ENCODE peak calls at places on chromosomes 5 and 9, in seven cellular contexts. One of them, this sample, is unnamed.

GRCh38 chr5:174736351-174736721 is 12.0 kb downstream of the MSX2 start:
- DNase-seq in activated T-helper 9 cell treated with anti-CD3 and anti-CD28 coated beads, Interleukin-2, amount 50 U/mL, for 16 hours: no peak
- DNase-seq in GDM1: no peak
- DNase-seq in RKO: no peak
- DNase-seq in transverse colon: no peak
- DNase-seq in posterior cingulate gyrus: no peak
- DNase-seq in aorta: no peak
- DNase-seq in this sample: no peak

GRCh38 chr5:67021031-67021430 is 175.6 kb downstream of the CD180 start:
- DNase-seq in transverse colon: no peak
- DNase-seq in GDM1: no peak
- DNase-seq in posterior cingulate gyrus: no peak
- DNase-seq in activated T-helper 9 cell treated with anti-CD3 and anti-CD28 coated beads, Interleukin-2, amount 50 U/mL, for 16 hours: no peak
- DNase-seq in aorta: no peak
- DNase-seq in RKO: no peak
- DNase-seq in this sample: no peak

GRCh38 chr9:116238225-116238624 is 84.6 kb downstream of the PAPPA start:
- DNase-seq in GDM1: no peak
- DNase-seq in posterior cingulate gyrus: no peak
- DNase-seq in aorta: no peak
- DNase-seq in RKO: no peak
- DNase-seq in transverse colon: no peak
- DNase-seq in activated T-helper 9 cell treated with anti-CD3 and anti-CD28 coated beads, Interleukin-2, amount 50 U/mL, for 16 hours: no peak
- DNase-seq in this sample: no peak

GRCh38 chr9:95167998-95168397 is 149.5 kb downstream of the FANCC start:
- DNase-seq in posterior cingulate gyrus: no peak
- DNase-seq in activated T-helper 9 cell treated with anti-CD3 and anti-CD28 coated beads, Interleukin-2, amount 50 U/mL, for 16 hours: peak
- DNase-seq in GDM1: peak
- DNase-seq in aorta: no peak
- DNase-seq in RKO: peak
- DNase-seq in transverse colon: peak
- DNase-seq in this sample: peak

GRCh38 chr9:28941856-28942255 is 1368.6 kb upstream of the C9orf72 start:
- DNase-seq in posterior cingulate gyrus: no peak
- DNase-seq in GDM1: no peak
- DNase-seq in aorta: no peak
- DNase-seq in RKO: no peak
- DNase-seq in activated T-helper 9 cell treated with anti-CD3 and anti-CD28 coated beads, Interleukin-2, amount 50 U/mL, for 16 hours: no peak
- DNase-seq in transverse colon: no peak
- DNase-seq in this sample: no peak

GRCh38 chr9:131714161-131714646 is 25.7 kb downstream of the RAPGEF1 start:
- DNase-seq in activated T-helper 9 cell treated with anti-CD3 and anti-CD28 coated beads, Interleukin-2, amount 50 U/mL, for 16 hours: no peak
- DNase-seq in posterior cingulate gyrus: no peak
- DNase-seq in RKO: no peak
- DNase-seq in transverse colon: no peak
- DNase-seq in GDM1: no peak
- DNase-seq in aorta: peak
- DNase-seq in this sample: no peak

GRCh38 chr5:150293091-150293941 is 3.7 kb upstream of the CAMK2A start:
- DNase-seq in activated T-helper 9 cell treated with anti-CD3 and anti-CD28 coated beads, Interleukin-2, amount 50 U/mL, for 16 hours: no peak
- DNase-seq in transverse colon: no peak
- DNase-seq in aorta: no peak
- DNase-seq in GDM1: no peak
- DNase-seq in posterior cingulate gyrus: peak
- DNase-seq in RKO: no peak
- DNase-seq in this sample: no peak

GRCh38 chr5:164722702-164723101 is 1217.3 kb downstream of the MAT2B start:
- DNase-seq in aorta: no peak
- DNase-seq in GDM1: no peak
- DNase-seq in RKO: no peak
- DNase-seq in activated T-helper 9 cell treated with anti-CD3 and anti-CD28 coated beads, Interleukin-2, amount 50 U/mL, for 16 hours: no peak
- DNase-seq in transverse colon: no peak
- DNase-seq in posterior cingulate gyrus: no peak
- DNase-seq in this sample: no peak

GRCh38 chr5:132962429-132962928 is 955 bp downstream of the AFF4 start:
- DNase-seq in GDM1: peak
- DNase-seq in activated T-helper 9 cell treated with anti-CD3 and anti-CD28 coated beads, Interleukin-2, amount 50 U/mL, for 16 hours: no peak
- DNase-seq in RKO: peak
- DNase-seq in aorta: peak
- DNase-seq in transverse colon: peak
- DNase-seq in posterior cingulate gyrus: no peak
- DNase-seq in this sample: peak

GRCh38 chr5:10990626-10991025 is 229.6 kb upstream of the DAP start:
- DNase-seq in GDM1: no peak
- DNase-seq in aorta: no peak
- DNase-seq in transverse colon: no peak
- DNase-seq in activated T-helper 9 cell treated with anti-CD3 and anti-CD28 coated beads, Interleukin-2, amount 50 U/mL, for 16 hours: no peak
- DNase-seq in posterior cingulate gyrus: no peak
- DNase-seq in RKO: no peak
- DNase-seq in this sample: no peak

GRCh38 chr9:134626576-134627416 is 14.8 kb upstream of the COL5A1 start:
- DNase-seq in GDM1: no peak
- DNase-seq in activated T-helper 9 cell treated with anti-CD3 and anti-CD28 coated beads, Interleukin-2, amount 50 U/mL, for 16 hours: no peak
- DNase-seq in posterior cingulate gyrus: peak
- DNase-seq in RKO: no peak
- DNase-seq in transverse colon: no peak
- DNase-seq in aorta: peak
- DNase-seq in this sample: no peak

GRCh38 chr5:77360381-77360780 is 131.7 kb downstream of the WDR41 start:
- DNase-seq in transverse colon: no peak
- DNase-seq in aorta: no peak
- DNase-seq in activated T-helper 9 cell treated with anti-CD3 and anti-CD28 coated beads, Interleukin-2, amount 50 U/mL, for 16 hours: no peak
- DNase-seq in posterior cingulate gyrus: no peak
- DNase-seq in GDM1: no peak
- DNase-seq in RKO: no peak
- DNase-seq in this sample: no peak

GRCh38 chr5:143205386-143205785 is 198.1 kb downstream of the NR3C1 start:
- DNase-seq in activated T-helper 9 cell treated with anti-CD3 and anti-CD28 coated beads, Interleukin-2, amount 50 U/mL, for 16 hours: no peak
- DNase-seq in RKO: peak
- DNase-seq in transverse colon: no peak
- DNase-seq in GDM1: no peak
- DNase-seq in aorta: peak
- DNase-seq in posterior cingulate gyrus: no peak
- DNase-seq in this sample: no peak

GRCh38 chr5:151008906-151009305 is 11.5 kb upstream of the GPX3 start:
- DNase-seq in aorta: no peak
- DNase-seq in RKO: no peak
- DNase-seq in GDM1: no peak
- DNase-seq in activated T-helper 9 cell treated with anti-CD3 and anti-CD28 coated beads, Interleukin-2, amount 50 U/mL, for 16 hours: no peak
- DNase-seq in posterior cingulate gyrus: no peak
- DNase-seq in transverse colon: no peak
- DNase-seq in this sample: no peak

GRCh38 chr9:122118343-122119165 is 25.4 kb upstream of the TTLL11 start:
- DNase-seq in activated T-helper 9 cell treated with anti-CD3 and anti-CD28 coated beads, Interleukin-2, amount 50 U/mL, for 16 hours: no peak
- DNase-seq in GDM1: no peak
- DNase-seq in transverse colon: no peak
- DNase-seq in RKO: no peak
- DNase-seq in aorta: no peak
- DNase-seq in posterior cingulate gyrus: no peak
- DNase-seq in this sample: no peak

GRCh38 chr9:95264954-95265615 is 52.4 kb downstream of the FANCC start:
- DNase-seq in GDM1: no peak
- DNase-seq in activated T-helper 9 cell treated with anti-CD3 and anti-CD28 coated beads, Interleukin-2, amount 50 U/mL, for 16 hours: no peak
- DNase-seq in RKO: peak
- DNase-seq in posterior cingulate gyrus: no peak
- DNase-seq in aorta: no peak
- DNase-seq in transverse colon: no peak
- DNase-seq in this sample: no peak

GRCh38 chr9:136095028-136095494 is at the start of gene NACC2:
- DNase-seq in transverse colon: peak
- DNase-seq in posterior cingulate gyrus: no peak
- DNase-seq in GDM1: no peak
- DNase-seq in activated T-helper 9 cell treated with anti-CD3 and anti-CD28 coated beads, Interleukin-2, amount 50 U/mL, for 16 hours: no peak
- DNase-seq in aorta: peak
- DNase-seq in RKO: peak
- DNase-seq in this sample: no peak

GRCh38 chr5:156835905-156836304 is 14.2 kb upstream of the PPP1R2B start:
- DNase-seq in posterior cingulate gyrus: no peak
- DNase-seq in activated T-helper 9 cell treated with anti-CD3 and anti-CD28 coated beads, Interleukin-2, amount 50 U/mL, for 16 hours: no peak
- DNase-seq in RKO: peak
- DNase-seq in aorta: no peak
- DNase-seq in transverse colon: no peak
- DNase-seq in GDM1: no peak
- DNase-seq in this sample: no peak

GRCh38 chr5:181119105-181119504 is 11.9 kb downstream of the OR2V1 start:
- DNase-seq in aorta: no peak
- DNase-seq in RKO: no peak
- DNase-seq in GDM1: no peak
- DNase-seq in transverse colon: no peak
- DNase-seq in activated T-helper 9 cell treated with anti-CD3 and anti-CD28 coated beads, Interleukin-2, amount 50 U/mL, for 16 hours: no peak
- DNase-seq in posterior cingulate gyrus: no peak
- DNase-seq in this sample: no peak

GRCh38 chr5:78538240-78538850 is 110.2 kb downstream of the LHFPL2 start:
- DNase-seq in aorta: no peak
- DNase-seq in GDM1: no peak
- DNase-seq in posterior cingulate gyrus: no peak
- DNase-seq in RKO: no peak
- DNase-seq in activated T-helper 9 cell treated with anti-CD3 and anti-CD28 coated beads, Interleukin-2, amount 50 U/mL, for 16 hours: no peak
- DNase-seq in transverse colon: no peak
- DNase-seq in this sample: no peak

GRCh38 chr9:111897831-111898144 is 1.2 kb downstream of the UGCG start:
- DNase-seq in transverse colon: peak
- DNase-seq in RKO: peak
- DNase-seq in aorta: no peak
- DNase-seq in posterior cingulate gyrus: no peak
- DNase-seq in GDM1: no peak
- DNase-seq in activated T-helper 9 cell treated with anti-CD3 and anti-CD28 coated beads, Interleukin-2, amount 50 U/mL, for 16 hours: no peak
- DNase-seq in this sample: no peak

GRCh38 chr5:16585028-16585667 is 31.6 kb downstream of the RETREG1 start:
- DNase-seq in transverse colon: no peak
- DNase-seq in activated T-helper 9 cell treated with anti-CD3 and anti-CD28 coated beads, Interleukin-2, amount 50 U/mL, for 16 hours: no peak
- DNase-seq in aorta: no peak
- DNase-seq in GDM1: no peak
- DNase-seq in RKO: no peak
- DNase-seq in posterior cingulate gyrus: no peak
- DNase-seq in this sample: no peak

GRCh38 chr9:68515304-68516017 is 25.2 kb downstream of the TMEM252 start:
- DNase-seq in aorta: no peak
- DNase-seq in transverse colon: peak
- DNase-seq in posterior cingulate gyrus: no peak
- DNase-seq in RKO: peak
- DNase-seq in activated T-helper 9 cell treated with anti-CD3 and anti-CD28 coated beads, Interleukin-2, amount 50 U/mL, for 16 hours: no peak
- DNase-seq in GDM1: no peak
- DNase-seq in this sample: no peak

GRCh38 chr9:134695144-134695543 is 53.5 kb downstream of the COL5A1 start:
- DNase-seq in transverse colon: no peak
- DNase-seq in posterior cingulate gyrus: peak
- DNase-seq in GDM1: no peak
- DNase-seq in activated T-helper 9 cell treated with anti-CD3 and anti-CD28 coated beads, Interleukin-2, amount 50 U/mL, for 16 hours: no peak
- DNase-seq in RKO: no peak
- DNase-seq in aorta: peak
- DNase-seq in this sample: peak

GRCh38 chr5:133285583-133286021 is 233.8 kb downstream of the HSPA4 start:
- DNase-seq in aorta: no peak
- DNase-seq in transverse colon: peak
- DNase-seq in GDM1: no peak
- DNase-seq in RKO: peak
- DNase-seq in activated T-helper 9 cell treated with anti-CD3 and anti-CD28 coated beads, Interleukin-2, amount 50 U/mL, for 16 hours: no peak
- DNase-seq in posterior cingulate gyrus: no peak
- DNase-seq in this sample: no peak

GRCh38 chr5:128237504-128237903 is 153.9 kb downstream of the SLC12A2 start:
- DNase-seq in transverse colon: no peak
- DNase-seq in aorta: no peak
- DNase-seq in activated T-helper 9 cell treated with anti-CD3 and anti-CD28 coated beads, Interleukin-2, amount 50 U/mL, for 16 hours: no peak
- DNase-seq in RKO: no peak
- DNase-seq in posterior cingulate gyrus: no peak
- DNase-seq in GDM1: no peak
- DNase-seq in this sample: no peak

GRCh38 chr9:135400496-135400895 is 79.1 kb upstream of the PPP1R26 start:
- DNase-seq in RKO: no peak
- DNase-seq in aorta: no peak
- DNase-seq in transverse colon: no peak
- DNase-seq in GDM1: no peak
- DNase-seq in activated T-helper 9 cell treated with anti-CD3 and anti-CD28 coated beads, Interleukin-2, amount 50 U/mL, for 16 hours: no peak
- DNase-seq in posterior cingulate gyrus: peak
- DNase-seq in this sample: no peak

This sample was measured in glutamatergic neuron.